ENCODE peak calls at places on chromosomes 13 and 19, in ten cellular contexts. H, V, A, O, F, L, I, N, C and P are unnamed samples.

GRCh38 chr19:19053508-19054314 is 10.1 kb upstream of the SLC25A42 start:
- DNase-seq in H (peak; percentile 84), V (peak; percentile 60), A (no peak), O (peak; percentile 63), F (peak; percentile 75), L (no peak), I (peak; percentile 70), N (peak; percentile 31), C (peak; percentile 85), P (peak; percentile 67)

GRCh38 chr19:48635966-48636858 is 967 bp downstream of the DBP start:
- DNase-seq in H (no peak), V (no peak), A (peak; percentile 81), O (no peak), F (peak; percentile 53), L (no peak), I (no peak), N (no peak), C (no peak), P (peak; percentile 49)

GRCh38 chr19:45781282-45782161 is 768 bp downstream of the DMPK start:
- DNase-seq in H (no peak), V (no peak), A (no peak), O (no peak), F (no peak), L (no peak), I (peak; percentile 72), N (no peak), C (peak; percentile 51), P (no peak)

GRCh38 chr13:112587767-112588489 is at the start of gene TUBGCP3:
- DNase-seq in H (peak; percentile 82), V (peak; percentile 70), A (peak; percentile 83), O (peak; percentile 84), F (peak; percentile 80), L (no peak), I (peak; percentile 87), N (no peak), C (peak; percentile 95), P (peak; percentile 81)

GRCh38 chr19:14070268-14071050 is 2.1 kb upstream of the MISP3 start:
- DNase-seq in H (no peak), V (no peak), A (no peak), O (no peak), F (no peak), L (no peak), I (no peak), N (no peak), C (no peak), P (no peak)

GRCh38 chr19:4933528-4933927 is 24.2 kb downstream of the UHRF1 start:
- DNase-seq in H (no peak), V (no peak), A (no peak), O (peak; percentile 65), F (no peak), L (no peak), I (peak; percentile 47), N (no peak), C (peak; percentile 20), P (no peak)

GRCh38 chr13:95676100-95676774 is 702 bp upstream of the DNAJC3 start:
- DNase-seq in H (no peak), V (no peak), A (no peak), O (peak; percentile 27), F (peak; percentile 36), L (peak; percentile 24), I (peak; percentile 37), N (no peak), C (no peak), P (peak; percentile 55)

GRCh38 chr13:73428137-73428536 is 369.3 kb downstream of the KLF5 start:
- DNase-seq in H (no peak), V (no peak), A (no peak), O (peak; percentile 53), F (no peak), L (no peak), I (no peak), N (no peak), C (no peak), P (peak; percentile 5)

GRCh38 chr19:55226788-55227187 is 1.8 kb downstream of the TMEM86B start:
- DNase-seq in H (no peak), V (no peak), A (no peak), O (no peak), F (no peak), L (no peak), I (no peak), N (no peak), C (peak; percentile 10), P (no peak)

GRCh38 chr13:94824601-94825000 is 112.3 kb upstream of the SOX21 start:
- DNase-seq in H (no peak), V (no peak), A (no peak), O (no peak), F (no peak), L (no peak), I (no peak), N (no peak), C (no peak), P (no peak)

GRCh38 chr19:58577581-58578429 is 4.7 kb upstream of the MZF1 start:
- DNase-seq in H (no peak), V (peak; percentile 6), A (peak; percentile 50), O (no peak), F (peak; percentile 22), L (no peak), I (no peak), N (no peak), C (no peak), P (no peak)

GRCh38 chr13:98509271-98510155 is 67.4 kb downstream of the STK24 start:
- DNase-seq in H (no peak), V (no peak), A (peak; percentile 84), O (peak; percentile 98), F (no peak), L (peak; percentile 51), I (peak; percentile 66), N (no peak), C (no peak), P (peak; percentile 72)

GRCh38 chr19:45646345-45646698 is 7.1 kb upstream of the EML2 start:
- DNase-seq in H (no peak), V (no peak), A (no peak), O (no peak), F (no peak), L (no peak), I (no peak), N (no peak), C (no peak), P (peak; percentile 23)

GRCh38 chr13:65387743-65388347 is 1842.3 kb downstream of the PCDH9 start:
- DNase-seq in H (peak; percentile 10), V (no peak), A (no peak), O (no peak), F (no peak), L (no peak), I (no peak), N (no peak), C (no peak), P (no peak)
- TF ChIP-seq CTCF in H (no peak), V (no peak), A (no peak), O (no peak), F (no peak), L (no peak), I (no peak), N (no peak), C (no peak), P (no peak)

DNA sequence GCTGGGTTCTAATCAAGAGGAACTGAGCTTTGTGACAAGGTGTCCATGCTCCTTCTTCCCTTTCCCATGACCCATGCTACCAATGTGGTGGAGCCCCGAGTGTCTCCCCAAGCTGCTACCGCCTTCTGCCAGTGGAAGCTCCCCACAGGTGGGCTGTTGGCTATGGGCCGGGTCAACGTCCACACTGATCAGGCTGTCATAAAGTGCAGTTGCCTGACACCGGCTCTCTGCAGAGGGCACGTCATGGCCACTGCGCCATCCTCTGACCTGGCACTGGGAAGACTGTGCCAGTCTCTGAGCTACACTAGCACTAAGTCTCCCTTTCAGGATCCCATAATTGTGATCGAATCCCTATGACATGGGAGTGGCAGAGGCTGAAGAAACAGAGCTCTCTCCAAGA is 192.3 kb downstream of the USP12 start:
- DNase-seq in H (no peak), V (no peak), A (no peak), O (no peak), F (no peak), L (no peak), I (no peak), N (no peak), C (no peak), P (no peak)
- TF ChIP-seq CTCF in H (no peak), V (no peak), A (no peak), O (no peak), F (no peak), L (no peak), I (no peak), N (no peak), C (no peak), P (no peak)

DNA sequence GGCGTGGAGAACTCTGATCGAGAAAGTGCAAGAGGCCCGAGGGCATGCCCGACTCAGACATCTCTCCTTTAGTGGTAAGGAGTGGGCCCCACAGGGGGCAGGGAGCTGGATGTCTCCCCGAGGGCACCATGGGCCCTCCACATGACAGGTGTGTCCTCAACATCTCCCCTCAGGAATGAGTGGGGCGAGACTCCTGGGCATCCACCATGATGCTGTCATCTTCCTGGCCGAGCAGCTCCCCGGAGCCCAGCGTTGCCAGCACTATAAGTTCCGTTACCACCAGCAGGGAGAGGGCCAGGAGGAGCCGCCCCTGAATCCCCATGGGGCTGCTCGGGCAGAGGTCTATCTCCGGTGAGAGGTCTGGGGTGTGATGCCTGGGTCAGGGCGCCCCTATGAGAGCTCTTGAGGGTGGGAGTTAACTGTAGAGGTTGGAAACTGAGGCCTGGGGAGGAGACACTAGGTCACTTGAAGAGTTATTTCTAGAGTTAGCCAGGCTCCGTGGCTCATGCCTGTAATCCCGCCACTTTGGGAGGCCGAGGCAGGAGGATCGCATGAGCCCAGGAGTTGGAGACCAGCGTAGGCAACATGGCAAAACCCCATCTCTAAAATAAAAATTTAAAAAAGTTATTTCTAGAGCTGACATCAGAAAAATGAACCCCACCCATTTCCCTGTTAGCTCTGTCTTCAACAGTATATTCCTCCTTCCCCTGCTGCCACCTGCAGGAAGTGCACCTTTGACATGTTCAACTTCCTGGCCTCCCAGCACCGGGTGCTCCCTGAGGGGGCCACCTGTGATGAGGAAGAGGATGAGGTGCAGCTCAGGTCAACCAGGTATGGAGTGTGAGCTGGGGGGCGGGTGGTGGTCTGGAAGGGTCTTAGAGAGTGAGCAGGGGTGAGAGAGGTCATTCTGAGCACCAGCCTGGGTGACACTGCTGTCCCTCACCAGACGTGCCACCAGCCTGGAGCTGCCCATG is 5.1 kb downstream of the IGFLR1 start:
- DNase-seq in H (no peak), V (no peak), A (no peak), O (no peak), F (no peak), L (no peak), I (no peak), N (no peak), C (no peak), P (peak; percentile 64)
- TF ChIP-seq CTCF in H (no peak), V (peak; percentile 21), A (peak; percentile 7), O (no peak), F (no peak), L (no peak), I (peak; percentile 18), N (no peak), C (peak; percentile 20), P (peak; percentile 25)

DNA sequence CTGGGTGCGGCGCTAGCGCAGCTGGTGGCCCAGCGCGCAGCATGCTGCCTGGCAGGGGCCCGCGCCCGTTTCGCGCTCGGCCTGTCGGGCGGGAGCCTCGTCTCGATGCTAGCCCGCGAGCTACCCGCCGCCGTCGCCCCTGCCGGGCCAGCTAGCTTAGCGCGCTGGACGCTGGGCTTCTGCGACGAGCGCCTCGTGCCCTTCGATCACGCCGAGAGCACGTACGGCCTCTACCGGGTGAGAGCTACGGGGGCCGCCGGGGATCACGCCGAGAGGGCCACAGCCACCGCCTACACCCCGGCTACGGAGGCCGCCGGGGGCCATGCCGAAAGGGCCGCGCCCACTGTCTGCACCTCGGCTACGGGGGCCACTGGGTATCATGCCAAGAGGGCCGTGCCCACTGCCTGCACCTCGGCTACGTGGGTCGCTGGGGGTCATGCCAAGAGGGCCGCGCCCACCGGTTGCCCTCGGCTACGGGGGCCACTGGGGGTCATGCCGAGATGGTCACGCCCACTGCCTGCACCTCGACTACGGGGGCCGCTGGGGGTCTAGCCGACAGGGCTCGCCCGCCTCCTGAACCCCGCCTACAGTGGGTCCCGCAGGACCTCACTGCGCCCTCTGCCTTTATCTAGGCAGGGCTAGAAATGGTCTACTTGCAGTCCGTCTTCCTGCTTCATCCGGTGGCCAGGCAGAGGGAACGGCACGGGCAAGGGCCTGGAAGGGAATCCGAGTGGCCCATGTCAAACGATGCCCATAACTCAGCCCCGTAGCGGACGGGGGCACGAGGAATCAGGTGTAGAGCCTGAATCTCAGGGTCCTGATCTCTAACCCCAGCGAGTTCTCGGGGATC is 500 bp downstream of the PGLS start:
- DNase-seq in H (peak; percentile 87), V (peak; percentile 59), A (peak; percentile 93), O (peak; percentile 91), F (peak; percentile 84), L (peak; percentile 45), I (peak; percentile 85), N (peak; percentile 71), C (peak; percentile 90), P (peak; percentile 96)
- TF ChIP-seq CTCF in H (no peak), V (no peak), A (peak; percentile 22), O (no peak), F (no peak), L (no peak), I (no peak), N (peak; percentile 38), C (peak; percentile 38), P (no peak)